ENCODE peak calls at places on chromosome 1, in six cellular contexts. V, B, I, U, W and Y are unnamed samples.

GRCh38 chr1:200739499-200740290 is 1.0 kb downstream of the CAMSAP2 start:
- DNase-seq in I (peak; percentile 86), B (no peak), V (peak; percentile 21), W (peak; percentile 91), U (peak; percentile 91), Y (peak; percentile 22)

GRCh38 chr1:89994805-89995594 is at the start of gene ZNF326:
- DNase-seq in V (peak; percentile 98), U (peak; percentile 99), I (peak; percentile 99), B (peak; percentile 97), W (peak; percentile 97), Y (peak; percentile 98)

GRCh38 chr1:215132156-215132555 is 49.6 kb downstream of the KCNK2 start:
- DNase-seq in I (no peak), W (no peak), U (no peak), V (no peak), B (peak; percentile 53), Y (peak; percentile 32)

GRCh38 chr1:155008015-155008941 is 5.7 kb downstream of the ZBTB7B start:
- DNase-seq in V (no peak), B (no peak), W (no peak), U (no peak), I (peak; percentile 89), Y (no peak)

GRCh38 chr1:161421456-161421855 is 53.8 kb upstream of the CFAP126 start:
- DNase-seq in I (no peak), B (no peak), V (no peak), U (no peak), W (no peak), Y (no peak)

GRCh38 chr1:56376188-56376984 is 203.0 kb downstream of the PLPP3 start:
- DNase-seq in I (no peak), U (no peak), W (peak; percentile 76), B (peak; percentile 31), V (no peak), Y (peak; percentile 51)

GRCh38 chr1:101259744-101260148 is 22.9 kb downstream of the S1PR1 start:
- DNase-seq in B (peak; percentile 75), U (no peak), V (no peak), I (no peak), W (no peak), Y (peak; percentile 58)

GRCh38 chr1:165255226-165255625 is 101.3 kb downstream of the LMX1A start:
- DNase-seq in B (no peak), W (no peak), I (no peak), V (no peak), U (no peak), Y (no peak)

GRCh38 chr1:246095441-246095840 is 411.6 kb downstream of the SMYD3 start:
- DNase-seq in I (no peak), W (no peak), B (no peak), V (no peak), U (no peak), Y (no peak)

GRCh38 chr1:46130144-46130543 is 2.3 kb downstream of the PIK3R3 start:
- DNase-seq in B (no peak), W (no peak), I (no peak), U (no peak), V (no peak), Y (peak; percentile 16)

GRCh38 chr1:21762022-21762404 is 20.9 kb downstream of the USP48 start:
- DNase-seq in B (no peak), I (no peak), V (no peak), U (no peak), W (no peak), Y (no peak)

GRCh38 chr1:185789846-185790735 is 55.9 kb downstream of the HMCN1 start:
- DNase-seq in V (no peak), I (no peak), W (no peak), U (no peak), B (peak; percentile 26), Y (peak; percentile 59)

DNA sequence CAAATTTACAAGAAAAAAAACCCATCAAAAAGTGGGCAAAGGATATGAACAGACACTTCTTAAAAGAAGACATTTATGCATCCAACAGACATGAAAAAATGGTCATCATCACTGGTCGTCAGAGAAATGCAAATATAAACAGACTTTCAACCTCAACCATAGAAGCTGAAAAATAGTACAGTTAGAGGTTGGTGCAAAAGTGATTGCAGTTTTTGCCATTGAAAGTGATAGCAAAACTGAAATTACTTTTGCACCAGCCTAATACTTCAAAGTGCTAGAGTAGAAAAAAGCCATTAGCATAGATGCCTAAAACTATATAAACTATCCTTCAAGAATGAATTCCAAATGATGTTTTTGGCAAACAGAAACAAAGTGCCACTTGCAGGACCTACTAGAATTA is 365.8 kb upstream of the DPYD start:
- DNase-seq in V (no peak), I (no peak), U (no peak), W (no peak), B (no peak), Y (no peak)
- H3K4me3 ChIP-seq in V (no peak overlapping the region), I (no peak overlapping the region), U (no peak overlapping the region), W (no peak overlapping the region), B (no peak overlapping the region), Y (no peak overlapping the region)

GRCh38 chr1:60622486-60622885 is 459.9 kb upstream of the NFIA start:
- DNase-seq in U (no peak), B (no peak), I (no peak), W (no peak), V (no peak), Y (no peak)

GRCh38 chr1:60615661-60616060 is 466.7 kb upstream of the NFIA start:
- DNase-seq in I (no peak), B (no peak), U (no peak), W (no peak), V (no peak), Y (peak; percentile 12)

GRCh38 chr1:60620107-60620506 is 462.3 kb upstream of the NFIA start:
- DNase-seq in W (no peak), I (no peak), B (no peak), V (no peak), U (no peak), Y (peak; percentile 43)

GRCh38 chr1:60621524-60621923 is 460.8 kb upstream of the NFIA start:
- DNase-seq in I (no peak), V (peak; percentile 14), U (no peak), B (no peak), W (no peak), Y (peak; percentile 64)
- H3K4me3 ChIP-seq in I (no peak overlapping the region), V (no peak overlapping the region), U (no peak overlapping the region), B (no peak overlapping the region), W (no peak overlapping the region), Y (no peak overlapping the region)

DNA sequence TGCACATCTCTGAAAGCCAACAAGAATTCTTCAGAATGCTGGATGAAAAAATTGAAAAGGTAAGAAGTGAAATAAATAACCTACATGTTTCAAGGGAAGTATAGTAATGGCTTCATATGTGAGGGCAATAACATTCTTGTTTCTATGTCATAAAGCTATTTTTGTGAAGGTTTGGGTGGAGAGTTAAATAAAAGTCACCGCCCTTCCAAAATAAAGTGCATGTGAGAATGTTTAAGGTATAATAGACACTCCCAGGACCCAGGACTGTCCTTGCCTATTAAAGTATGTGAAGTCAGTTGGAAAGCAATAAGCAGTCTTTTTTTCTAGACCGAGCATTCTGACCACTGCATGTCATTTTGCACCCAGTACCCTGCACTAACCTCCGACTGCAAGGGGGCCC is 156.3 kb downstream of the EDEM3 start:
- DNase-seq in V (no peak), I (no peak), U (no peak), W (no peak), B (no peak), Y (no peak)
- H3K4me3 ChIP-seq in V (no peak overlapping the region), I (no peak overlapping the region), U (no peak overlapping the region), W (no peak overlapping the region), B (no peak overlapping the region), Y (no peak overlapping the region)

DNA sequence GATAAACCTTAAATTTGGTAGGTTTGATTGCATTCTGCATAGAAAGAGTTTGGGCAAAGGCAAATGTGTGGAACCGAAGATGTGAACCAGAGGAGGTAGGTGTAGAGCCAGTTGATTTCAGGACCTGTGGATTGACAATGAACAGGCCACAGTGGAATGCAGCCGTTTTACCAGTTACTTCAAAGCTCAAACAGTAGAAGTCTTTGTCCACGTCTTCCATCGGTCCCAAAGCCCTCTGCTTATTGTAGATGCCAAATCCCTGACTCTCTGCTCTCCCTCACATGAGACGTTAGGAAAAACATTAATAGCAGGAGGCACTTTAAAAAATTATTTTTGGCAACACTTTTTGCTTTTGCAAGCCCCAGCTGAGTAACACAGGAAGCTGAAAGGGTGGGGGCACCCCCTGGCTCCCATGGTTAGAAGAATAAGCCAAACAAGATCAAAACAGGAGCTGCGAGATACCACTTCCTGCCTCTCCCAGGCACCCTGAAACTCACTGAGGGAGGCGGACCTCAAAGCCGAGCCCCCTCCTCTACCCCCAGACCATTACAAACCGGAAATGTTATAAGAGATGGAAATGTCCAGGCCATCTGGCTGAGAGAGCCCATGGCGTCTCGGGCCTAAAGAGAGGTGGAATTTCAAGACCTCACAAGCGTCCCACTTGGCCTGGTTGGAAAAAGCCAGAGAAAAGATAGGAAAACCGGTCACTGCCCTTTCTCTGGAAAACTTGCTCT is 13.5 kb downstream of the TRAF3IP3 start:
- DNase-seq in V (peak; percentile 24), W (peak; percentile 76), B (peak; percentile 87), U (peak; percentile 76), I (peak; percentile 92), Y (peak; percentile 97)
- H3K4me3 ChIP-seq in V (no peak overlapping the region), W (peak overlapping the region; percentile 19), B (no peak overlapping the region), U (peak overlapping the region; percentile 34), I (peak overlapping the region; percentile 45), Y (no peak overlapping the region)

DNA sequence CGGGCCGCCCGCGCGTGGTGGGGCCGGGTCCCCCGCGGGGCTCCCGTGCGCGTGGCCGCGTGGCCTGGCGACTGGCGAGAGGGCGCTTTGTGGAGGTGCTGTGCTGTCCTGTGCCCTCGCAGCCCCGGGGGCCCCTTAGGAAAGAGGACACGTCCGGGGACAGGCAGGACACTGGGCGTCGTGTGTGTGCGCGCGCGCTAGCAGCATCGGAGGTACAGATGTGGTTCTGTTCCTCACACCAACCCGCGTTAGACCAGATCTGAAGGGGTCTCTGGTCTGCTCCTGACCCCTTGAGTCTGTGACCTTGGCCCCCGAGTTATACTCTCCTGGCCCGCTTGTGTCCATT is 489 bp downstream of the ACTN2 start:
- DNase-seq in B (no peak), W (peak; percentile 78), I (no peak), U (peak; percentile 61), V (peak; percentile 10), Y (no peak)
- H3K4me3 ChIP-seq in B (peak overlapping the region; percentile 30), W (peak overlapping the region; percentile 91), I (peak overlapping the region; percentile 28), U (peak overlapping the region; percentile 51), V (peak overlapping the region; percentile 42), Y (peak overlapping the region; percentile 33)